ENCODE peak calls at places on chromosomes 16 and 17, in four cellular contexts. W is SHP77; X is CD4-positive, alpha-beta T cell; E is osteocyte. G is an unnamed sample.

GRCh38 chr16:58628845-58629680 is 563 bp downstream of the CNOT1 start:
- DNase-seq in X (peak), W (peak), E (peak), G (peak)

GRCh38 chr17:20797292-20797691 is 217.8 kb downstream of the CDRT15L2 start:
- DNase-seq in E (no peak), W (no peak), X (no peak), G (no peak)

GRCh38 chr17:68805609-68806008 is 149.6 kb downstream of the ABCA8 start:
- DNase-seq in E (no peak), X (no peak), W (no peak), G (no peak)

GRCh38 chr17:37813753-37814152 is 68.9 kb upstream of the HNF1B start:
- DNase-seq in W (no peak), E (no peak), X (no peak), G (peak)

GRCh38 chr16:86510465-86511261 is at the start of gene FOXF1:
- DNase-seq in E (no peak), X (no peak), W (no peak), G (peak)

GRCh38 chr16:72819345-72819744 is 228.6 kb downstream of the ZFHX3 start:
- DNase-seq in W (no peak), X (no peak), E (no peak), G (peak)

GRCh38 chr17:29848737-29849136 is 81.3 kb downstream of the SSH2 start:
- DNase-seq in X (no peak), E (no peak), W (no peak), G (no peak)

GRCh38 chr16:12455287-12455798 is 348.3 kb downstream of the CPPED1 start:
- DNase-seq in X (peak), W (peak), E (no peak), G (peak)

GRCh38 chr16:24721830-24722238 is 7.6 kb upstream of the TNRC6A start:
- DNase-seq in E (no peak), X (no peak), W (no peak), G (no peak)

GRCh38 chr17:35052240-35052608 is 11.3 kb downstream of the RFFL start:
- DNase-seq in X (no peak), E (no peak), W (no peak), G (no peak)

GRCh38 chr16:72853575-72853974 is 194.4 kb downstream of the ZFHX3 start:
- DNase-seq in X (no peak), W (no peak), E (no peak), G (no peak)

GRCh38 chr17:72788950-72789585 is 303.4 kb downstream of the SLC39A11 start:
- DNase-seq in W (no peak), E (no peak), X (no peak), G (peak)

GRCh38 chr17:39801055-39801454 is 63.1 kb downstream of the IKZF3 start:
- DNase-seq in X (no peak), W (no peak), E (no peak), G (no peak)

GRCh38 chr16:52383640-52384292 is 163.2 kb downstream of the TOX3 start:
- DNase-seq in X (no peak), E (no peak), W (peak), G (no peak)

GRCh38 chr17:28737316-28737715 is 6.5 kb upstream of the TRAF4 start:
- DNase-seq in W (no peak), X (no peak), E (no peak), G (no peak)

GRCh38 chr17:68694791-68695485 is 93.8 kb upstream of the FAM20A start:
- DNase-seq in E (no peak), X (no peak), W (no peak), G (no peak)

GRCh38 chr16:67563708-67564468 is 1.6 kb downstream of the CTCF start:
- DNase-seq in X (peak), W (no peak), E (no peak), G (peak)

GRCh38 chr17:40319651-40320550 is 10.9 kb downstream of the RARA start:
- DNase-seq in X (peak), W (no peak), E (no peak), G (no peak)

GRCh38 chr17:79721993-79722671 is 8.6 kb upstream of the ENPP7 start:
- DNase-seq in W (peak), X (no peak), E (no peak), G (peak)

GRCh38 chr16:64238576-64238975 is 883.3 kb downstream of the CDH11 start:
- DNase-seq in W (no peak), X (no peak), E (no peak), G (peak)

GRCh38 chr17:76725580-76726230 is 701 bp downstream of the JMJD6 start:
- DNase-seq in E (no peak), W (peak), X (peak), G (peak)

GRCh38 chr16:28208824-28209223 is 2.9 kb downstream of the XPO6 start:
- DNase-seq in X (no peak), W (no peak), E (no peak), G (no peak)

GRCh38 chr17:14149751-14150150 is 80.4 kb downstream of the COX10 start:
- DNase-seq in X (no peak), E (no peak), W (no peak), G (no peak)

GRCh38 chr17:75679706-75680201 is 12.6 kb downstream of the SAP30BP start:
- DNase-seq in W (no peak), E (no peak), X (no peak), G (peak)

GRCh38 chr17:80798595-80799552 is 192.8 kb upstream of the CHMP6 start:
- DNase-seq in E (no peak), W (peak), X (no peak), G (no peak)

GRCh38 chr17:44607836-44608690 is 48.2 kb upstream of the MEIOC start:
- DNase-seq in X (no peak), E (peak), W (peak), G (peak)

GRCh38 chr17:40022961-40023541 is 7.8 kb downstream of the CSF3 start:
- DNase-seq in W (no peak), X (no peak), E (no peak), G (no peak)

GRCh38 chr16:51898872-51899271 is 648.1 kb downstream of the TOX3 start:
- DNase-seq in E (no peak), W (no peak), X (no peak), G (no peak)

GRCh38 chr16:78729687-78730086 is 630.2 kb downstream of the WWOX start:
- DNase-seq in E (no peak), W (no peak), X (no peak), G (no peak)

GRCh38 chr17:8965394-8966168 is at the start of gene PIK3R5:
- DNase-seq in W (no peak), E (peak), X (peak), G (no peak)

GRCh38 chr17:64148699-64149098 is 18.8 kb upstream of the ERN1 start:
- DNase-seq in X (no peak), E (peak), W (no peak), G (no peak)

GRCh38 chr17:44940321-44940720 is 7.3 kb downstream of the KIF18B start:
- DNase-seq in X (no peak), E (no peak), W (no peak), G (no peak)

GRCh38 chr17:75530837-75531723 is 5.6 kb downstream of the LLGL2 start:
- DNase-seq in X (no peak), E (no peak), W (no peak), G (no peak)

GRCh38 chr17:82985973-82986372 is 93.4 kb upstream of the METRNL start:
- DNase-seq in W (no peak), E (no peak), X (peak), G (peak)

GRCh38 chr16:81137012-81137335 is 40.8 kb upstream of the GCSH start:
- DNase-seq in W (no peak), E (no peak), X (no peak), G (peak)

G was measured in adipocyte.